ENCODE peak calls at places on chromosomes 16 and 17, in six cellular contexts. D, N, A, W, S and Z are unnamed samples.

GRCh38 chr16:29992371-29992967 is 2.9 kb downstream of the HIRIP3 start:
- DNase-seq in D (no peak), N (no peak), A (no peak), W (peak), S (no peak), Z (no peak)

GRCh38 chr17:42531455-42532354 is 4.3 kb upstream of the NAGLU start:
- DNase-seq in D (peak), N (peak), A (peak), W (peak), S (peak), Z (peak)

GRCh38 chr17:30336369-30337171 is 2.7 kb upstream of the TMIGD1 start:
- DNase-seq in D (no peak), N (peak), A (peak), W (peak), S (peak), Z (peak)

GRCh38 chr16:86758932-86759331 is 180.6 kb downstream of the FOXL1 start:
- DNase-seq in D (no peak), N (no peak), A (no peak), W (peak), S (no peak), Z (no peak)

GRCh38 chr17:55390364-55390977 is 31.2 kb downstream of the MMD start:
- DNase-seq in D (no peak), N (no peak), A (no peak), W (peak), S (no peak), Z (no peak)

GRCh38 chr16:81618661-81619060 is 160.4 kb upstream of the PLCG2 start:
- DNase-seq in D (peak), N (no peak), A (no peak), W (no peak), S (no peak), Z (no peak)

GRCh38 chr16:79154081-79154480 is 446.5 kb downstream of the MAF start:
- DNase-seq in D (no peak), N (no peak), A (no peak), W (no peak), S (no peak), Z (no peak)

GRCh38 chr17:80599546-80600305 is 55.1 kb downstream of the RPTOR start:
- DNase-seq in D (no peak), N (peak), A (peak), W (no peak), S (no peak), Z (peak)

GRCh38 chr17:42778570-42778969 is 1.8 kb upstream of the WNK4 start:
- DNase-seq in D (no peak), N (no peak), A (no peak), W (no peak), S (no peak), Z (peak)

GRCh38 chr16:82071421-82071820 is 36.4 kb downstream of the HSD17B2 start:
- DNase-seq in D (no peak), N (no peak), A (no peak), W (no peak), S (no peak), Z (no peak)

GRCh38 chr17:47358652-47359051 is 34.9 kb downstream of the EFCAB13 start:
- DNase-seq in D (no peak), N (no peak), A (no peak), W (no peak), S (no peak), Z (no peak)

GRCh38 chr17:83124871-83125514 is 45.6 kb downstream of the METRNL start:
- DNase-seq in D (no peak), N (no peak), A (peak), W (no peak), S (no peak), Z (no peak)